ENCODE peak calls at places on chromosomes 1 and 21, in seven cellular contexts. L, C, Y, I, Z, R and T are unnamed samples.

GRCh38 chr1:164804366-164804765 is 245.4 kb downstream of the PBX1 start:
- DNase-seq in L (no peak), C (no peak), Y (no peak), I (no peak), Z (no peak), R (no peak), T (no peak)

GRCh38 chr21:17829472-17829871 is 10.3 kb upstream of the C21orf91 start:
- DNase-seq in L (no peak), C (no peak), Y (no peak), I (no peak), Z (no peak), R (no peak), T (no peak)

GRCh38 chr1:37759451-37759850 is 5.5 kb downstream of the EPHA10 start:
- DNase-seq in L (no peak), C (no peak), Y (no peak), I (no peak), Z (no peak), R (no peak), T (no peak)

GRCh38 chr1:96234299-96234698 is 487.3 kb upstream of the PTBP2 start:
- DNase-seq in L (no peak), C (no peak), Y (peak), I (no peak), Z (no peak), R (peak), T (no peak)

GRCh38 chr1:246065592-246065991 is 441.5 kb downstream of the SMYD3 start:
- DNase-seq in L (no peak), C (no peak), Y (no peak), I (no peak), Z (no peak), R (no peak), T (no peak)

GRCh38 chr1:235708390-235708962 is 58.9 kb upstream of the GNG4 start:
- DNase-seq in L (no peak), C (no peak), Y (no peak), I (no peak), Z (no peak), R (no peak), T (no peak)

GRCh38 chr1:211386931-211387330 is 60.3 kb downstream of the TRAF5 start:
- DNase-seq in L (no peak), C (no peak), Y (no peak), I (no peak), Z (no peak), R (no peak), T (no peak)

GRCh38 chr1:164683235-164683634 is 124.3 kb downstream of the PBX1 start:
- DNase-seq in L (no peak), C (no peak), Y (no peak), I (no peak), Z (no peak), R (no peak), T (no peak)

GRCh38 chr1:19452221-19452663 is 33.1 kb downstream of the CAPZB start:
- DNase-seq in L (no peak), C (no peak), Y (no peak), I (no peak), Z (no peak), R (no peak), T (no peak)

GRCh38 chr1:241336335-241336734 is 20.7 kb downstream of the RGS7 start:
- DNase-seq in L (no peak), C (no peak), Y (no peak), I (no peak), Z (no peak), R (no peak), T (no peak)

GRCh38 chr1:209884249-209884648 is 53.8 kb upstream of the SYT14 start:
- DNase-seq in L (no peak), C (no peak), Y (no peak), I (no peak), Z (no peak), R (peak), T (no peak)

GRCh38 chr1:24768873-24769605 is 23.8 kb downstream of the CLIC4 start:
- DNase-seq in L (peak), C (no peak), Y (no peak), I (no peak), Z (no peak), R (no peak), T (no peak)

GRCh38 chr1:6273380-6273891 is 12.5 kb upstream of the GPR153 start:
- DNase-seq in L (no peak), C (no peak), Y (no peak), I (no peak), Z (no peak), R (peak), T (no peak)

GRCh38 chr1:1080122-1080753 is 6.1 kb upstream of the RNF223 start:
- DNase-seq in L (peak), C (peak), Y (no peak), I (peak), Z (peak), R (peak), T (no peak)

GRCh38 chr1:29786791-29787732 is 550.7 kb downstream of the PTPRU start:
- DNase-seq in L (no peak), C (no peak), Y (no peak), I (no peak), Z (no peak), R (no peak), T (no peak)

GRCh38 chr21:25582888-25583287 is 24.4 kb downstream of the MRPL39 start:
- DNase-seq in L (no peak), C (no peak), Y (no peak), I (no peak), Z (no peak), R (no peak), T (no peak)

GRCh38 chr1:109659145-109659544 is 3.2 kb downstream of the GSTM4 start:
- DNase-seq in L (no peak), C (no peak), Y (no peak), I (no peak), Z (no peak), R (peak), T (no peak)

GRCh38 chr1:47611992-47612391 is 174.1 kb downstream of the FOXD2 start:
- DNase-seq in L (no peak), C (no peak), Y (no peak), I (no peak), Z (no peak), R (no peak), T (no peak)